ENCODE peak calls at places on chromosomes 13 and 19, in seven cellular contexts. One of them, this sample, is unnamed.

GRCh38 chr19:37778613-37779138 is 710 bp downstream of the ZNF573 start:
- DNase-seq in H9: no peak
- DNase-seq in Karpas-422: no peak
- DNase-seq in HCT116: no peak
- DNase-seq in OCI-LY7: peak; percentile 24
- DNase-seq in SK-N-SH: peak; percentile 18
- DNase-seq in hepatocyte: peak; percentile 46
- DNase-seq in this sample: peak; percentile 14

GRCh38 chr13:34779171-34779570 is 162.9 kb upstream of the NBEA start:
- DNase-seq in SK-N-SH: no peak
- DNase-seq in H9: no peak
- DNase-seq in Karpas-422: peak; percentile 45
- DNase-seq in HCT116: no peak
- DNase-seq in hepatocyte: no peak
- DNase-seq in OCI-LY7: no peak
- DNase-seq in this sample: no peak

GRCh38 chr19:21322528-21322927 is 6.7 kb downstream of the ZNF708 start:
- DNase-seq in H9: no peak
- DNase-seq in SK-N-SH: no peak
- DNase-seq in OCI-LY7: no peak
- DNase-seq in Karpas-422: no peak
- DNase-seq in HCT116: no peak
- DNase-seq in hepatocyte: no peak
- DNase-seq in this sample: peak; percentile 71

GRCh38 chr19:11069451-11070009 is 19.7 kb upstream of the LDLR start:
- DNase-seq in H9: no peak
- DNase-seq in OCI-LY7: no peak
- DNase-seq in SK-N-SH: no peak
- DNase-seq in hepatocyte: no peak
- DNase-seq in HCT116: no peak
- DNase-seq in Karpas-422: no peak
- DNase-seq in this sample: no peak

GRCh38 chr19:53813996-53814395 is 10.1 kb downstream of the NLRP12 start:
- DNase-seq in hepatocyte: no peak
- DNase-seq in H9: no peak
- DNase-seq in HCT116: no peak
- DNase-seq in SK-N-SH: no peak
- DNase-seq in Karpas-422: no peak
- DNase-seq in OCI-LY7: no peak
- DNase-seq in this sample: no peak

GRCh38 chr13:60661514-60661913 is 264.5 kb downstream of the TDRD3 start:
- DNase-seq in hepatocyte: no peak
- DNase-seq in HCT116: no peak
- DNase-seq in OCI-LY7: no peak
- DNase-seq in H9: no peak
- DNase-seq in SK-N-SH: no peak
- DNase-seq in Karpas-422: no peak
- DNase-seq in this sample: no peak

GRCh38 chr19:1074512-1075283 is 7.7 kb downstream of the ARHGAP45 start:
- DNase-seq in Karpas-422: peak; percentile 97
- DNase-seq in HCT116: no peak
- DNase-seq in SK-N-SH: peak; percentile 100
- DNase-seq in OCI-LY7: peak; percentile 90
- DNase-seq in hepatocyte: no peak
- DNase-seq in H9: no peak
- DNase-seq in this sample: no peak

GRCh38 chr19:34430738-34431625 is 2.8 kb downstream of the UBA2 start:
- DNase-seq in Karpas-422: peak; percentile 82
- DNase-seq in SK-N-SH: peak; percentile 77
- DNase-seq in hepatocyte: peak; percentile 65
- DNase-seq in OCI-LY7: peak; percentile 80
- DNase-seq in HCT116: peak; percentile 35
- DNase-seq in H9: no peak
- DNase-seq in this sample: peak; percentile 41

GRCh38 chr19:44570984-44571684 is 41.7 kb upstream of the CEACAM20 start:
- DNase-seq in hepatocyte: peak; percentile 88
- DNase-seq in HCT116: peak; percentile 76
- DNase-seq in Karpas-422: peak; percentile 86
- DNase-seq in SK-N-SH: peak; percentile 61
- DNase-seq in H9: peak; percentile 77
- DNase-seq in OCI-LY7: peak; percentile 72
- DNase-seq in this sample: peak; percentile 63

GRCh38 chr13:97223711-97224461 is 1.8 kb downstream of the MBNL2 start:
- DNase-seq in H9: peak; percentile 41
- DNase-seq in OCI-LY7: peak; percentile 50
- DNase-seq in HCT116: peak; percentile 43
- DNase-seq in SK-N-SH: no peak
- DNase-seq in Karpas-422: peak; percentile 45
- DNase-seq in hepatocyte: peak; percentile 85
- DNase-seq in this sample: peak; percentile 95

GRCh38 chr13:27353653-27354052 is 70.8 kb upstream of the GTF3A start:
- DNase-seq in Karpas-422: no peak
- DNase-seq in hepatocyte: no peak
- DNase-seq in H9: no peak
- DNase-seq in SK-N-SH: no peak
- DNase-seq in OCI-LY7: no peak
- DNase-seq in HCT116: no peak
- DNase-seq in this sample: no peak

GRCh38 chr13:112852392-112852791 is 116.6 kb upstream of the MCF2L start:
- DNase-seq in Karpas-422: no peak
- DNase-seq in OCI-LY7: no peak
- DNase-seq in SK-N-SH: no peak
- DNase-seq in H9: no peak
- DNase-seq in hepatocyte: no peak
- DNase-seq in HCT116: no peak
- DNase-seq in this sample: no peak

GRCh38 chr13:29472317-29472961 is 123.0 kb downstream of the SLC7A1 start:
- DNase-seq in HCT116: peak; percentile 63
- DNase-seq in OCI-LY7: peak; percentile 88
- DNase-seq in Karpas-422: peak; percentile 85
- DNase-seq in H9: peak; percentile 66
- DNase-seq in SK-N-SH: peak; percentile 72
- DNase-seq in hepatocyte: peak; percentile 71
- DNase-seq in this sample: peak; percentile 59

GRCh38 chr19:44539236-44539819 is 9.9 kb upstream of the CEACAM20 start:
- DNase-seq in OCI-LY7: no peak
- DNase-seq in hepatocyte: no peak
- DNase-seq in Karpas-422: no peak
- DNase-seq in SK-N-SH: no peak
- DNase-seq in H9: no peak
- DNase-seq in HCT116: no peak
- DNase-seq in this sample: no peak

GRCh38 chr19:38707512-38708114 is 36.7 kb downstream of the CAPN12 start:
- DNase-seq in Karpas-422: no peak
- DNase-seq in SK-N-SH: no peak
- DNase-seq in hepatocyte: no peak
- DNase-seq in OCI-LY7: no peak
- DNase-seq in HCT116: no peak
- DNase-seq in H9: no peak
- DNase-seq in this sample: no peak

GRCh38 chr19:42109896-42110295 is 22.4 kb downstream of the POU2F2 start:
- DNase-seq in OCI-LY7: no peak
- DNase-seq in hepatocyte: no peak
- DNase-seq in HCT116: no peak
- DNase-seq in Karpas-422: no peak
- DNase-seq in SK-N-SH: no peak
- DNase-seq in H9: no peak
- DNase-seq in this sample: no peak

GRCh38 chr13:55815458-55816033 is 1325.2 kb upstream of the PRR20A start:
- DNase-seq in OCI-LY7: no peak
- DNase-seq in SK-N-SH: no peak
- DNase-seq in hepatocyte: peak; percentile 3
- DNase-seq in H9: no peak
- DNase-seq in HCT116: no peak
- DNase-seq in Karpas-422: no peak
- DNase-seq in this sample: no peak

GRCh38 chr13:98216135-98216565 is 39.1 kb upstream of the RNF113B start:
- DNase-seq in SK-N-SH: peak; percentile 44
- DNase-seq in Karpas-422: no peak
- DNase-seq in H9: no peak
- DNase-seq in hepatocyte: no peak
- DNase-seq in HCT116: peak; percentile 33
- DNase-seq in OCI-LY7: no peak
- DNase-seq in this sample: peak; percentile 70

GRCh38 chr13:26025196-26025595 is 26.6 kb downstream of the SHISA2 start:
- DNase-seq in SK-N-SH: no peak
- DNase-seq in HCT116: no peak
- DNase-seq in H9: peak; percentile 58
- DNase-seq in Karpas-422: no peak
- DNase-seq in hepatocyte: no peak
- DNase-seq in OCI-LY7: no peak
- DNase-seq in this sample: no peak

GRCh38 chr13:24361852-24362366 is 52.5 kb downstream of the C1QTNF9 start:
- DNase-seq in HCT116: no peak
- DNase-seq in Karpas-422: no peak
- DNase-seq in H9: no peak
- DNase-seq in OCI-LY7: no peak
- DNase-seq in SK-N-SH: no peak
- DNase-seq in hepatocyte: no peak
- DNase-seq in this sample: no peak

GRCh38 chr19:45437328-45437727 is 13.6 kb upstream of the ERCC1 start:
- DNase-seq in hepatocyte: no peak
- DNase-seq in H9: no peak
- DNase-seq in Karpas-422: no peak
- DNase-seq in SK-N-SH: no peak
- DNase-seq in OCI-LY7: no peak
- DNase-seq in HCT116: no peak
- DNase-seq in this sample: no peak

GRCh38 chr19:28010656-28011055 is 1202.3 kb downstream of the UQCRFS1 start:
- DNase-seq in HCT116: no peak
- DNase-seq in Karpas-422: no peak
- DNase-seq in hepatocyte: peak; percentile 33
- DNase-seq in SK-N-SH: no peak
- DNase-seq in OCI-LY7: no peak
- DNase-seq in H9: no peak
- DNase-seq in this sample: no peak
- H2AFZ ChIP-seq in HCT116: no peak overlapping the region
- H2AFZ ChIP-seq in Karpas-422: no peak overlapping the region
- H2AFZ ChIP-seq in hepatocyte: no peak overlapping the region
- H2AFZ ChIP-seq in SK-N-SH: no peak overlapping the region
- H2AFZ ChIP-seq in OCI-LY7: no peak overlapping the region
- H2AFZ ChIP-seq in H9: no peak overlapping the region
- H2AFZ ChIP-seq in this sample: no peak overlapping the region

GRCh38 chr19:14056741-14057356 is 5.0 kb downstream of the PALM3 start:
- DNase-seq in H9: peak; percentile 54
- DNase-seq in Karpas-422: no peak
- DNase-seq in SK-N-SH: peak; percentile 46
- DNase-seq in HCT116: no peak
- DNase-seq in OCI-LY7: no peak
- DNase-seq in hepatocyte: no peak
- DNase-seq in this sample: no peak
- H2AFZ ChIP-seq in H9: no peak overlapping the region
- H2AFZ ChIP-seq in Karpas-422: no peak overlapping the region
- H2AFZ ChIP-seq in SK-N-SH: no peak overlapping the region
- H2AFZ ChIP-seq in HCT116: no peak overlapping the region
- H2AFZ ChIP-seq in OCI-LY7: no peak overlapping the region
- H2AFZ ChIP-seq in hepatocyte: no peak overlapping the region
- H2AFZ ChIP-seq in this sample: no peak overlapping the region

GRCh38 chr19:17448190-17448967 is at the start of gene TMEM221:
- DNase-seq in SK-N-SH: peak; percentile 86
- DNase-seq in hepatocyte: peak; percentile 79
- DNase-seq in H9: peak; percentile 71
- DNase-seq in HCT116: no peak
- DNase-seq in OCI-LY7: peak; percentile 18
- DNase-seq in Karpas-422: peak; percentile 68
- DNase-seq in this sample: peak; percentile 16

GRCh38 chr19:17450264-17451075 is 2.0 kb upstream of the TMEM221 start:
- DNase-seq in Karpas-422: no peak
- DNase-seq in hepatocyte: peak; percentile 55
- DNase-seq in SK-N-SH: no peak
- DNase-seq in HCT116: peak; percentile 88
- DNase-seq in H9: no peak
- DNase-seq in OCI-LY7: no peak
- DNase-seq in this sample: no peak

GRCh38 chr19:17445526-17446165 is 2.8 kb downstream of the TMEM221 start:
- DNase-seq in SK-N-SH: no peak
- DNase-seq in OCI-LY7: no peak
- DNase-seq in Karpas-422: no peak
- DNase-seq in HCT116: no peak
- DNase-seq in hepatocyte: no peak
- DNase-seq in H9: no peak
- DNase-seq in this sample: no peak

GRCh38 chr19:17451820-17452219 is 3.4 kb upstream of the TMEM221 start:
- DNase-seq in SK-N-SH: no peak
- DNase-seq in hepatocyte: no peak
- DNase-seq in HCT116: no peak
- DNase-seq in H9: no peak
- DNase-seq in OCI-LY7: no peak
- DNase-seq in Karpas-422: no peak
- DNase-seq in this sample: no peak

DNA sequence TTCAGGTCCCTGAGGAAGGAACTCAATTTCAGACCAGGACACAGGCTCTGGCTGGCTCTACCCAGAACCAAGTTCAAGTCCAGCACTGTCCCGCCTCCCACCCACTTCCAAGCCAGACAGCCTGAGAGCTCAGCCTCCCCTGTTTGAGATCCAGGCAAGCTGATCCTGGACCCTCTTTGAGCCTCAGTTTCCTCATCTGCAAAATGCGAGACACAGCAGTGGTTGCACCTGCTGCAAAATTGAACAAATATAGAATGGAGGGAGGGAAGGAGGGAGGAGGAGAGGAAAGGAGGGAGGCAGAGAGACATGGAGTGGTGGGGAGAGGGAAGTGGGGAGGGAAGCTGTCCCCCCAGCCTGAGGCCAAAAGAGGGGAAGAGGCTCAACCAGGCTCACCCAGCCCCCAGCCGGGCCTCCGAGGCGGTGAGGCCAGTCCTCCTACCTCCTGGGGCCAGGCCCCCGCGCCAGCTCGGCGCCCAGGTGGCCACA is 721 bp downstream of the TMEM221 start:
- DNase-seq in HCT116: no peak
- DNase-seq in SK-N-SH: no peak
- DNase-seq in OCI-LY7: no peak
- DNase-seq in Karpas-422: no peak
- DNase-seq in H9: no peak
- DNase-seq in hepatocyte: no peak
- DNase-seq in this sample: no peak
- H2AFZ ChIP-seq in HCT116: no peak overlapping the region
- H2AFZ ChIP-seq in SK-N-SH: no peak overlapping the region
- H2AFZ ChIP-seq in OCI-LY7: no peak overlapping the region
- H2AFZ ChIP-seq in Karpas-422: no peak overlapping the region
- H2AFZ ChIP-seq in H9: no peak overlapping the region
- H2AFZ ChIP-seq in hepatocyte: no peak overlapping the region
- H2AFZ ChIP-seq in this sample: no peak overlapping the region

DNA sequence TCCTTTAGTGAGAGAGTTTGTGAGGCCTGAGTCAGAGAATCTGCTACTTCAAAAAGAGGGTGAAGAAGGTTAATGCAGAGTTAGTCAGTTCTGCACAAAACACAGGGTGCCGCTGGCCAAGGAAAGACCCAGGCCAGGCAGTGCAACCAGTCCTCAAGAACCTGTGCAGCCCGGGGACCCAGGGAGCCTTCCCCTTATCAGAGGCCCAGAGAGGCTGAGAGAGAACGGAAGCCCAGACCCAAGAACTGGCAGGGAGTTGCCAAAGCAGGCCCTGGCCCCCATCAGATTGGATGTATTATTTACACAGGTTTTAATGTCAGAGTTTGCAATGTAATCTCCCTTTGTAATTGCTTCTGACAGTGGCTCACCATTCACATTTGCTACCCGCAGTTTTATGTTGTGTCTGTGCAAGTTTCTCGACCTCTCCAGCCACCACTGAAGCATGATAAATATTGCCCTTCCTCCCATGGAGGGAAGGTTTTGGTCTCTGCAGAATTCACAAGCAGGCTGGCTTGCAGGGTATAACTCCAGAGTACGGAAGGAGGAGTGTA is 660.9 kb downstream of the LIG4 start:
- DNase-seq in SK-N-SH: no peak
- DNase-seq in HCT116: no peak
- DNase-seq in hepatocyte: no peak
- DNase-seq in Karpas-422: no peak
- DNase-seq in OCI-LY7: no peak
- DNase-seq in H9: no peak
- DNase-seq in this sample: no peak
- H2AFZ ChIP-seq in SK-N-SH: no peak overlapping the region
- H2AFZ ChIP-seq in HCT116: no peak overlapping the region
- H2AFZ ChIP-seq in hepatocyte: no peak overlapping the region
- H2AFZ ChIP-seq in Karpas-422: no peak overlapping the region
- H2AFZ ChIP-seq in OCI-LY7: no peak overlapping the region
- H2AFZ ChIP-seq in H9: no peak overlapping the region
- H2AFZ ChIP-seq in this sample: no peak overlapping the region

This sample was measured in fibroblast of lung.